ENCODE peak calls at places on chromosomes 7 and 10, in seven cellular contexts. O, X, Q, E, F, V and Y are unnamed samples.

GRCh38 chr10:53808677-53809076 is 992.4 kb downstream of the PCDH15 start:
- DNase-seq in O (no peak), E (no peak), X (no peak), F (peak), V (no peak), Q (no peak), Y (no peak)

GRCh38 chr10:61125560-61126250 is 181.7 kb upstream of the RHOBTB1 start:
- DNase-seq in V (no peak), X (no peak), E (no peak), O (no peak), F (peak), Q (no peak), Y (no peak)

GRCh38 chr7:3367271-3367670 is 66.2 kb downstream of the SDK1 start:
- DNase-seq in X (no peak), V (no peak), Q (no peak), E (no peak), O (peak), F (no peak), Y (peak)

GRCh38 chr10:116665541-116666125 is 44.9 kb downstream of the PNLIPRP2 start:
- DNase-seq in X (no peak), Q (no peak), E (no peak), V (no peak), F (no peak), O (no peak), Y (no peak)

GRCh38 chr10:85224366-85224960 is 896.1 kb downstream of the CCSER2 start:
- DNase-seq in X (no peak), F (no peak), Q (no peak), O (no peak), E (no peak), V (no peak), Y (no peak)

GRCh38 chr7:40545739-40546138 is 410.9 kb downstream of the SUGCT start:
- DNase-seq in V (no peak), F (no peak), E (no peak), Q (no peak), O (no peak), X (no peak), Y (no peak)

GRCh38 chr7:81267508-81267907 is 348.7 kb upstream of the SEMA3C start:
- DNase-seq in O (peak), E (peak), Q (no peak), X (no peak), F (no peak), V (no peak), Y (peak)

GRCh38 chr10:123512881-123513822 is 153.0 kb upstream of the GPR26 start:
- DNase-seq in Q (no peak), V (no peak), E (no peak), O (no peak), F (no peak), X (no peak), Y (peak)

GRCh38 chr7:33905389-33906032 is at the start of gene BMPER:
- DNase-seq in V (no peak), Q (peak), X (peak), O (no peak), E (peak), F (no peak), Y (peak)

GRCh38 chr7:255721-256361 is 34.1 kb upstream of the FOXL3 start:
- DNase-seq in V (no peak), O (no peak), F (no peak), X (no peak), E (no peak), Q (no peak), Y (no peak)

GRCh38 chr10:62643612-62644587 is 160.6 kb upstream of the ADO start:
- DNase-seq in X (no peak), Q (no peak), O (no peak), E (no peak), V (no peak), F (no peak), Y (no peak)